ENCODE peak calls at places on chromosomes 13 and 19, in eight cellular contexts. T, L, G, U, P, Y, Q and D are unnamed samples.

GRCh38 chr19:13796301-13797057 is 1.2 kb downstream of the ZSWIM4 start:
- DNase-seq in L (peak), Y (no peak), G (peak), P (peak), T (peak), Q (no peak), U (peak), D (peak)

GRCh38 chr13:28820099-28821051 is at the start of gene MTUS2:
- DNase-seq in P (no peak), G (no peak), L (no peak), T (peak), Q (no peak), Y (peak), U (peak), D (peak)

GRCh38 chr13:50700664-50701266 is 142.7 kb downstream of the DLEU7 start:
- DNase-seq in Q (no peak), Y (no peak), P (no peak), T (no peak), L (no peak), U (no peak), G (no peak), D (no peak)

GRCh38 chr19:55602104-55603001 is 2.3 kb downstream of the ZNF524 start:
- DNase-seq in G (no peak), U (no peak), L (no peak), Y (no peak), T (no peak), P (no peak), Q (no peak), D (peak)

GRCh38 chr19:954672-955494 is 29.0 kb downstream of the ARID3A start:
- DNase-seq in T (peak), Y (no peak), G (no peak), L (no peak), P (no peak), Q (no peak), U (no peak), D (no peak)

GRCh38 chr13:20702530-20702929 is 969 bp upstream of the IL17D start:
- DNase-seq in Y (peak), L (peak), U (peak), T (no peak), Q (no peak), P (no peak), G (no peak), D (no peak)

GRCh38 chr19:55482128-55482961 is 2.6 kb upstream of the NAT14 start:
- DNase-seq in T (no peak), Y (no peak), P (no peak), U (no peak), Q (no peak), L (no peak), G (no peak), D (no peak)

GRCh38 chr13:109481046-109481445 is 305.3 kb downstream of the IRS2 start:
- DNase-seq in L (peak), U (peak), Q (no peak), Y (no peak), G (no peak), T (no peak), P (peak), D (no peak)

GRCh38 chr13:67372868-67373464 is 142.8 kb upstream of the PCDH9 start:
- DNase-seq in T (no peak), P (no peak), L (no peak), Y (no peak), Q (no peak), G (no peak), U (no peak), D (no peak)

GRCh38 chr19:47341734-47342133 is 7.4 kb upstream of the DHX34 start:
- DNase-seq in U (no peak), L (no peak), P (no peak), T (no peak), G (no peak), Y (no peak), Q (no peak), D (no peak)

GRCh38 chr13:95588134-95588533 is 35.6 kb downstream of the CLDN10 start:
- DNase-seq in L (no peak), U (no peak), Q (no peak), G (no peak), Y (no peak), T (no peak), P (no peak), D (no peak)

GRCh38 chr13:40470665-40471064 is 195.8 kb downstream of the FOXO1 start:
- DNase-seq in U (peak), L (no peak), Q (no peak), P (no peak), Y (no peak), G (no peak), T (no peak), D (no peak)

GRCh38 chr19:48424694-48425219 is 21.0 kb upstream of the GRWD1 start:
- DNase-seq in L (peak), P (peak), G (no peak), Q (no peak), U (peak), T (no peak), Y (no peak), D (no peak)

GRCh38 chr19:12611361-12611699 is 610 bp downstream of the ZNF791 start:
- DNase-seq in G (peak), P (peak), L (peak), T (peak), Q (no peak), Y (peak), U (peak), D (peak)

GRCh38 chr13:26695360-26695705 is 65.3 kb downstream of the GPR12 start:
- DNase-seq in T (no peak), Q (no peak), L (no peak), Y (no peak), U (peak), P (no peak), G (no peak), D (no peak)

GRCh38 chr19:48925240-48925843 is 8.2 kb upstream of the DHDH start:
- DNase-seq in L (peak), P (peak), G (no peak), Q (peak), Y (no peak), U (peak), T (no peak), D (no peak)

GRCh38 chr13:79771493-79771892 is 290.5 kb downstream of the NDFIP2 start:
- DNase-seq in G (no peak), Q (no peak), L (no peak), T (no peak), U (no peak), P (no peak), Y (no peak), D (no peak)

GRCh38 chr13:114132419-114133121 is at the start of gene RASA3:
- DNase-seq in P (peak), L (peak), Y (peak), G (no peak), T (peak), U (peak), Q (no peak), D (peak)

GRCh38 chr13:83940742-83941141 is 58.5 kb upstream of the SLITRK1 start:
- DNase-seq in T (no peak), Y (no peak), P (peak), L (no peak), Q (no peak), U (peak), G (no peak), D (no peak)

GRCh38 chr19:658916-659839 is 3.8 kb downstream of the RNF126 start:
- DNase-seq in P (no peak), L (no peak), Q (no peak), T (no peak), Y (no peak), G (peak), U (peak), D (peak)

GRCh38 chr19:55247621-55248099 is 11.2 kb downstream of the PPP6R1 start:
- DNase-seq in P (peak), U (peak), Q (no peak), T (no peak), G (no peak), L (no peak), Y (no peak), D (peak)

GRCh38 chr13:24264976-24265375 is 44.4 kb upstream of the C1QTNF9 start:
- DNase-seq in L (no peak), U (no peak), Q (no peak), Y (no peak), P (no peak), G (no peak), T (no peak), D (no peak)

GRCh38 chr13:72290962-72291681 is 424.1 kb upstream of the DACH1 start:
- DNase-seq in L (no peak), U (no peak), T (no peak), G (no peak), Q (no peak), Y (no peak), P (peak), D (no peak)

GRCh38 chr19:18656337-18657086 is 19.7 kb downstream of the KLHL26 start:
- DNase-seq in Y (no peak), T (no peak), P (no peak), Q (no peak), G (no peak), U (no peak), L (no peak), D (no peak)

GRCh38 chr13:79281335-79281734 is 124.7 kb downstream of the RBM26 start:
- DNase-seq in U (no peak), G (no peak), Y (no peak), Q (no peak), P (no peak), L (no peak), T (peak), D (no peak)

GRCh38 chr13:101965096-101965495 is 436.8 kb downstream of the FGF14 start:
- DNase-seq in Y (no peak), Q (no peak), P (peak), L (no peak), T (no peak), G (no peak), U (no peak), D (no peak)

GRCh38 chr19:10404888-10405808 is 1.8 kb upstream of the CDC37 start:
- DNase-seq in P (no peak), U (peak), L (no peak), Y (no peak), T (peak), G (no peak), Q (no peak), D (no peak)